ENCODE peak calls at places on chromosomes 5 and 9, in four cellular contexts. C, X, A and K are unnamed samples.

GRCh38 chr9:110050925-110051355 is 157.0 kb downstream of the C9orf152 start:
- DNase-seq in C (peak), X (no peak), A (no peak), K (peak)

GRCh38 chr9:21994996-21995651 is 533 bp downstream of the CDKN2B-AS1 start:
- DNase-seq in C (peak), X (peak), A (peak), K (no peak)

GRCh38 chr5:160469156-160470144 is 47.8 kb downstream of the PTTG1 start:
- DNase-seq in C (no peak), X (no peak), A (no peak), K (no peak)

GRCh38 chr5:162529886-162530285 is 462.3 kb downstream of the GABRG2 start:
- DNase-seq in C (no peak), X (no peak), A (no peak), K (no peak)

GRCh38 chr9:38117646-38118045 is 48.6 kb upstream of the SHB start:
- DNase-seq in C (no peak), X (no peak), A (no peak), K (no peak)

GRCh38 chr5:57692582-57693487 is 210.2 kb upstream of the ACTBL2 start:
- DNase-seq in C (peak), X (no peak), A (no peak), K (peak)

GRCh38 chr9:98455957-98456621 is 200.6 kb upstream of the TBC1D2 start:
- DNase-seq in C (no peak), X (no peak), A (no peak), K (no peak)

GRCh38 chr9:3893519-3893918 is 367.7 kb upstream of the RFX3 start:
- DNase-seq in C (no peak), X (no peak), A (peak), K (no peak)

GRCh38 chr5:26482817-26483375 is 555.5 kb downstream of the CDH9 start:
- DNase-seq in C (peak), X (no peak), A (peak), K (peak)

GRCh38 chr9:132768932-132769894 is 98.9 kb downstream of the GTF3C4 start:
- DNase-seq in C (peak), X (peak), A (peak), K (peak)

GRCh38 chr5:20572560-20572959 is 584.6 kb upstream of the CDH18 start:
- DNase-seq in C (peak), X (no peak), A (no peak), K (no peak)

GRCh38 chr9:110192531-110193326 is 15.2 kb downstream of the C9orf152 start:
- DNase-seq in C (no peak), X (no peak), A (no peak), K (no peak)

GRCh38 chr5:150624334-150625163 is 15.9 kb upstream of the SYNPO start:
- DNase-seq in C (peak), X (peak), A (no peak), K (peak)

GRCh38 chr9:127020036-127020435 is 102.4 kb downstream of the ANGPTL2 start:
- DNase-seq in C (no peak), X (no peak), A (no peak), K (no peak)

GRCh38 chr9:109886617-109887016 is 106.6 kb downstream of the PALM2AKAP2 start:
- DNase-seq in C (no peak), X (no peak), A (no peak), K (no peak)